ENCODE peak calls at places on chromosomes 7 and 10, in nine cellular contexts. One of them, this sample, is unnamed.

GRCh38 chr7:138257459-138258193 is 181.4 kb downstream of the AKR1D1 start:
- DNase-seq in GM12865: no peak
- DNase-seq in left ventricle myocardium inferior: no peak
- DNase-seq in cardiac fibroblast: peak
- DNase-seq in neural progenitor cell: no peak
- DNase-seq in lower lobe of right lung: no peak
- DNase-seq in fibroblast of mammary gland: no peak
- DNase-seq in RWPE1: no peak
- DNase-seq in HL-60: peak
- DNase-seq in this sample: peak

GRCh38 chr7:128197586-128197985 is 43.5 kb upstream of the LEP start:
- DNase-seq in GM12865: no peak
- DNase-seq in left ventricle myocardium inferior: no peak
- DNase-seq in cardiac fibroblast: peak
- DNase-seq in neural progenitor cell: no peak
- DNase-seq in lower lobe of right lung: no peak
- DNase-seq in fibroblast of mammary gland: no peak
- DNase-seq in RWPE1: no peak
- DNase-seq in HL-60: no peak
- DNase-seq in this sample: peak

GRCh38 chr7:78073470-78074382 is 275.2 kb downstream of the PHTF2 start:
- DNase-seq in GM12865: no peak
- DNase-seq in left ventricle myocardium inferior: no peak
- DNase-seq in cardiac fibroblast: no peak
- DNase-seq in neural progenitor cell: peak
- DNase-seq in lower lobe of right lung: no peak
- DNase-seq in fibroblast of mammary gland: no peak
- DNase-seq in RWPE1: no peak
- DNase-seq in HL-60: no peak
- DNase-seq in this sample: no peak

GRCh38 chr10:79482721-79483120 is 29.6 kb upstream of the EIF5AL1 start:
- DNase-seq in GM12865: no peak
- DNase-seq in left ventricle myocardium inferior: no peak
- DNase-seq in cardiac fibroblast: no peak
- DNase-seq in neural progenitor cell: peak
- DNase-seq in lower lobe of right lung: no peak
- DNase-seq in fibroblast of mammary gland: no peak
- DNase-seq in RWPE1: no peak
- DNase-seq in HL-60: no peak
- DNase-seq in this sample: no peak

GRCh38 chr7:20223356-20223755 is 6.2 kb upstream of the MACC1 start:
- DNase-seq in GM12865: no peak
- DNase-seq in left ventricle myocardium inferior: no peak
- DNase-seq in cardiac fibroblast: peak
- DNase-seq in neural progenitor cell: no peak
- DNase-seq in lower lobe of right lung: no peak
- DNase-seq in fibroblast of mammary gland: peak
- DNase-seq in RWPE1: no peak
- DNase-seq in HL-60: no peak
- DNase-seq in this sample: no peak

GRCh38 chr10:11893749-11894278 is 70.7 kb downstream of the PROSER2 start:
- DNase-seq in GM12865: no peak
- DNase-seq in left ventricle myocardium inferior: no peak
- DNase-seq in cardiac fibroblast: no peak
- DNase-seq in neural progenitor cell: no peak
- DNase-seq in lower lobe of right lung: no peak
- DNase-seq in fibroblast of mammary gland: no peak
- DNase-seq in RWPE1: no peak
- DNase-seq in HL-60: no peak
- DNase-seq in this sample: no peak

GRCh38 chr7:155356323-155357105 is 58.8 kb downstream of the INSIG1 start:
- DNase-seq in GM12865: no peak
- DNase-seq in left ventricle myocardium inferior: no peak
- DNase-seq in cardiac fibroblast: no peak
- DNase-seq in neural progenitor cell: peak
- DNase-seq in lower lobe of right lung: peak
- DNase-seq in fibroblast of mammary gland: no peak
- DNase-seq in RWPE1: no peak
- DNase-seq in HL-60: no peak
- DNase-seq in this sample: peak

GRCh38 chr10:4101918-4102654 is 317.1 kb upstream of the KLF6 start:
- DNase-seq in GM12865: peak
- DNase-seq in left ventricle myocardium inferior: no peak
- DNase-seq in cardiac fibroblast: no peak
- DNase-seq in neural progenitor cell: no peak
- DNase-seq in lower lobe of right lung: no peak
- DNase-seq in fibroblast of mammary gland: no peak
- DNase-seq in RWPE1: no peak
- DNase-seq in HL-60: no peak
- DNase-seq in this sample: no peak

GRCh38 chr7:139850906-139851305 is 21.8 kb downstream of the TBXAS1 start:
- DNase-seq in GM12865: no peak
- DNase-seq in left ventricle myocardium inferior: no peak
- DNase-seq in cardiac fibroblast: no peak
- DNase-seq in neural progenitor cell: no peak
- DNase-seq in lower lobe of right lung: no peak
- DNase-seq in fibroblast of mammary gland: no peak
- DNase-seq in RWPE1: no peak
- DNase-seq in HL-60: no peak
- DNase-seq in this sample: no peak

GRCh38 chr7:34333925-34334324 is 324.1 kb upstream of the NPSR1 start:
- DNase-seq in GM12865: no peak
- DNase-seq in left ventricle myocardium inferior: no peak
- DNase-seq in cardiac fibroblast: no peak
- DNase-seq in neural progenitor cell: no peak
- DNase-seq in lower lobe of right lung: no peak
- DNase-seq in fibroblast of mammary gland: no peak
- DNase-seq in RWPE1: no peak
- DNase-seq in HL-60: no peak
- DNase-seq in this sample: no peak

GRCh38 chr10:19845963-19846362 is 29.7 kb downstream of the PLXDC2 start:
- DNase-seq in GM12865: no peak
- DNase-seq in left ventricle myocardium inferior: no peak
- DNase-seq in cardiac fibroblast: peak
- DNase-seq in neural progenitor cell: no peak
- DNase-seq in lower lobe of right lung: no peak
- DNase-seq in fibroblast of mammary gland: peak
- DNase-seq in RWPE1: peak
- DNase-seq in HL-60: no peak
- DNase-seq in this sample: no peak

GRCh38 chr10:58577394-58577793 is 64.7 kb downstream of the BICC1 start:
- DNase-seq in GM12865: no peak
- DNase-seq in left ventricle myocardium inferior: no peak
- DNase-seq in cardiac fibroblast: peak
- DNase-seq in neural progenitor cell: no peak
- DNase-seq in lower lobe of right lung: no peak
- DNase-seq in fibroblast of mammary gland: peak
- DNase-seq in RWPE1: no peak
- DNase-seq in HL-60: peak
- DNase-seq in this sample: no peak

GRCh38 chr10:73768881-73769280 is 13.0 kb upstream of the CHCHD1 start:
- DNase-seq in GM12865: peak
- DNase-seq in left ventricle myocardium inferior: no peak
- DNase-seq in cardiac fibroblast: no peak
- DNase-seq in neural progenitor cell: no peak
- DNase-seq in lower lobe of right lung: no peak
- DNase-seq in fibroblast of mammary gland: no peak
- DNase-seq in RWPE1: no peak
- DNase-seq in HL-60: no peak
- DNase-seq in this sample: no peak

GRCh38 chr7:123769371-123769770 is 20.6 kb upstream of the WASL start:
- DNase-seq in GM12865: no peak
- DNase-seq in left ventricle myocardium inferior: peak
- DNase-seq in cardiac fibroblast: peak
- DNase-seq in neural progenitor cell: no peak
- DNase-seq in lower lobe of right lung: no peak
- DNase-seq in fibroblast of mammary gland: peak
- DNase-seq in RWPE1: peak
- DNase-seq in HL-60: no peak
- DNase-seq in this sample: peak

GRCh38 chr10:10118131-10118530 is 899.5 kb upstream of the CELF2 start:
- DNase-seq in GM12865: no peak
- DNase-seq in left ventricle myocardium inferior: no peak
- DNase-seq in cardiac fibroblast: no peak
- DNase-seq in neural progenitor cell: no peak
- DNase-seq in lower lobe of right lung: no peak
- DNase-seq in fibroblast of mammary gland: no peak
- DNase-seq in RWPE1: no peak
- DNase-seq in HL-60: no peak
- DNase-seq in this sample: no peak

GRCh38 chr7:142800103-142800502 is 29.3 kb downstream of the PRSS2 start:
- DNase-seq in GM12865: no peak
- DNase-seq in left ventricle myocardium inferior: no peak
- DNase-seq in cardiac fibroblast: no peak
- DNase-seq in neural progenitor cell: no peak
- DNase-seq in lower lobe of right lung: no peak
- DNase-seq in fibroblast of mammary gland: no peak
- DNase-seq in RWPE1: no peak
- DNase-seq in HL-60: no peak
- DNase-seq in this sample: no peak

DNA sequence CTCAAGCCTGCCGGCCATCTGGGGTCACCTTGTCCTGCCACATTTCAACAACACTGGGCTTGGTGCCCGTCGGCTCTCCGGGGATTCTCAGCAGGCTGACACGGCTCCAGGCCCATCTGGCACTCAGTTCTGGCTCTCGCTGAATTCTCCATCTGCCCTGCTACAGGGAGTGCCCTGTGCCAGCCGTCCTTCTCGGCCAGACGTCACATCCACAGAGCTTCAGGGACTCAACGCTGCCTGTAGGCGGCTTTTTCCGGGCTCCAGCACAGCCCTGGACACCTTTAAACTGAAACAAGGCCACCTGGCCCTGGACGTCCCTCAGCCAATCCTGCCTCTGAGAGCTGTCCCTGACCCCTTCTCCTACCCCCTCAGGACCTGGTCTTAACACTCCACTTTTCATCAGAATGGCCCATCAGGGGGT is 43.0 kb downstream of the TMEM130 start:
- DNase-seq in GM12865: no peak
- DNase-seq in left ventricle myocardium inferior: peak
- DNase-seq in cardiac fibroblast: no peak
- DNase-seq in neural progenitor cell: no peak
- DNase-seq in lower lobe of right lung: no peak
- DNase-seq in fibroblast of mammary gland: no peak
- DNase-seq in RWPE1: no peak
- DNase-seq in HL-60: no peak
- DNase-seq in this sample: no peak
- TF ChIP-seq CTCF in GM12865: no peak
- TF ChIP-seq CTCF in left ventricle myocardium inferior: peak
- TF ChIP-seq CTCF in cardiac fibroblast: no peak
- TF ChIP-seq CTCF in neural progenitor cell: no peak
- TF ChIP-seq CTCF in lower lobe of right lung: no peak
- TF ChIP-seq CTCF in fibroblast of mammary gland: peak
- TF ChIP-seq CTCF in RWPE1: no peak
- TF ChIP-seq CTCF in HL-60: no peak
- TF ChIP-seq CTCF in this sample: no peak

GRCh38 chr10:120600871-120601644 is 144.0 kb downstream of the PLPP4 start:
- DNase-seq in GM12865: peak
- DNase-seq in left ventricle myocardium inferior: no peak
- DNase-seq in cardiac fibroblast: no peak
- DNase-seq in neural progenitor cell: peak
- DNase-seq in lower lobe of right lung: no peak
- DNase-seq in fibroblast of mammary gland: no peak
- DNase-seq in RWPE1: no peak
- DNase-seq in HL-60: no peak
- DNase-seq in this sample: no peak

GRCh38 chr10:120599202-120599724 is 142.2 kb downstream of the PLPP4 start:
- DNase-seq in GM12865: no peak
- DNase-seq in left ventricle myocardium inferior: no peak
- DNase-seq in cardiac fibroblast: no peak
- DNase-seq in neural progenitor cell: no peak
- DNase-seq in lower lobe of right lung: no peak
- DNase-seq in fibroblast of mammary gland: no peak
- DNase-seq in RWPE1: no peak
- DNase-seq in HL-60: no peak
- DNase-seq in this sample: no peak

GRCh38 chr10:120601999-120602398 is 145.0 kb downstream of the PLPP4 start:
- DNase-seq in GM12865: no peak
- DNase-seq in left ventricle myocardium inferior: no peak
- DNase-seq in cardiac fibroblast: no peak
- DNase-seq in neural progenitor cell: no peak
- DNase-seq in lower lobe of right lung: no peak
- DNase-seq in fibroblast of mammary gland: no peak
- DNase-seq in RWPE1: no peak
- DNase-seq in HL-60: no peak
- DNase-seq in this sample: no peak

GRCh38 chr10:120598377-120598776 is 141.3 kb downstream of the PLPP4 start:
- DNase-seq in GM12865: no peak
- DNase-seq in left ventricle myocardium inferior: no peak
- DNase-seq in cardiac fibroblast: no peak
- DNase-seq in neural progenitor cell: peak
- DNase-seq in lower lobe of right lung: no peak
- DNase-seq in fibroblast of mammary gland: no peak
- DNase-seq in RWPE1: no peak
- DNase-seq in HL-60: no peak
- DNase-seq in this sample: no peak

GRCh38 chr10:120597902-120598301 is 140.9 kb downstream of the PLPP4 start:
- DNase-seq in GM12865: no peak
- DNase-seq in left ventricle myocardium inferior: no peak
- DNase-seq in cardiac fibroblast: no peak
- DNase-seq in neural progenitor cell: no peak
- DNase-seq in lower lobe of right lung: no peak
- DNase-seq in fibroblast of mammary gland: no peak
- DNase-seq in RWPE1: no peak
- DNase-seq in HL-60: no peak
- DNase-seq in this sample: no peak
- TF ChIP-seq CTCF in GM12865: no peak
- TF ChIP-seq CTCF in left ventricle myocardium inferior: no peak
- TF ChIP-seq CTCF in cardiac fibroblast: no peak
- TF ChIP-seq CTCF in neural progenitor cell: no peak
- TF ChIP-seq CTCF in lower lobe of right lung: no peak
- TF ChIP-seq CTCF in fibroblast of mammary gland: no peak
- TF ChIP-seq CTCF in RWPE1: no peak
- TF ChIP-seq CTCF in HL-60: no peak
- TF ChIP-seq CTCF in this sample: no peak

GRCh38 chr10:27783660-27784059 is 38.0 kb upstream of the MKX start:
- DNase-seq in GM12865: peak
- DNase-seq in left ventricle myocardium inferior: no peak
- DNase-seq in cardiac fibroblast: peak
- DNase-seq in neural progenitor cell: peak
- DNase-seq in lower lobe of right lung: no peak
- DNase-seq in fibroblast of mammary gland: peak
- DNase-seq in RWPE1: peak
- DNase-seq in HL-60: peak
- DNase-seq in this sample: peak
- TF ChIP-seq CTCF in GM12865: peak
- TF ChIP-seq CTCF in left ventricle myocardium inferior: peak
- TF ChIP-seq CTCF in cardiac fibroblast: no peak
- TF ChIP-seq CTCF in neural progenitor cell: peak
- TF ChIP-seq CTCF in lower lobe of right lung: no peak
- TF ChIP-seq CTCF in fibroblast of mammary gland: peak
- TF ChIP-seq CTCF in RWPE1: no peak
- TF ChIP-seq CTCF in HL-60: no peak
- TF ChIP-seq CTCF in this sample: peak

DNA sequence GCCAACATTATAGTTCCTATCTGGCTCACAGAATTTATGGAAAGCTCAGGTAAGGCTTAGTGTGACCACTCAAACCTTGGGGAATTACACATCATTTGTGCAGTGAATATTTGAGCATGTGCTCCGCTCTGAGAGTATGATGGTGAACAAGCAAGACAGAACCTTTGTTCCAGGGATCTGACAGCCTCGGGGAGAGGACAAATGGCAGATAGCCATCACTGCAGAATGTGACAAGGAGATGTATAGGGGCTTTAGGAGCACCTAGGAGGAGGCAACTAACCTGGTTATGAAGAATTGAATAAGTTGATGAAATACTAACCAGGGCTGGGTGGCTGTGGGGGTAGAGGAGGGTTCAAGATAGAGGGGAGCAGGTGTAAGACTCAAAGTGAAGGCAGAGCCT is 290.5 kb downstream of the GFRA1 start:
- DNase-seq in GM12865: no peak
- DNase-seq in left ventricle myocardium inferior: no peak
- DNase-seq in cardiac fibroblast: no peak
- DNase-seq in neural progenitor cell: no peak
- DNase-seq in lower lobe of right lung: no peak
- DNase-seq in fibroblast of mammary gland: no peak
- DNase-seq in RWPE1: no peak
- DNase-seq in HL-60: no peak
- DNase-seq in this sample: no peak
- TF ChIP-seq CTCF in GM12865: no peak
- TF ChIP-seq CTCF in left ventricle myocardium inferior: no peak
- TF ChIP-seq CTCF in cardiac fibroblast: no peak
- TF ChIP-seq CTCF in neural progenitor cell: no peak
- TF ChIP-seq CTCF in lower lobe of right lung: no peak
- TF ChIP-seq CTCF in fibroblast of mammary gland: no peak
- TF ChIP-seq CTCF in RWPE1: no peak
- TF ChIP-seq CTCF in HL-60: no peak
- TF ChIP-seq CTCF in this sample: no peak